ENCODE peak calls at places on chromosomes 3 and 15, in eight cellular contexts. One of them, this sample, is unnamed.

GRCh38 chr15:33204087-33204486 is 9.6 kb upstream of the FMN1 start:
- DNase-seq in neural crest cell: no peak
- DNase-seq in astrocyte of the cerebellum: no peak
- DNase-seq in astrocyte of the spinal cord: no peak
- DNase-seq in dorsolateral prefrontal cortex: no peak
- DNase-seq in lower leg skin: no peak
- DNase-seq in choroid plexus epithelial cell: no peak
- DNase-seq in Panc1: no peak
- DNase-seq in this sample: no peak

GRCh38 chr15:41494922-41495735 is 1.5 kb downstream of the ITPKA start:
- DNase-seq in astrocyte of the spinal cord: no peak
- DNase-seq in dorsolateral prefrontal cortex: no peak
- DNase-seq in astrocyte of the cerebellum: no peak
- DNase-seq in choroid plexus epithelial cell: no peak
- DNase-seq in lower leg skin: no peak
- DNase-seq in neural crest cell: peak
- DNase-seq in Panc1: no peak
- DNase-seq in this sample: no peak

GRCh38 chr3:99108508-99108907 is 207.0 kb upstream of the DCBLD2 start:
- DNase-seq in Panc1: no peak
- DNase-seq in lower leg skin: no peak
- DNase-seq in astrocyte of the spinal cord: peak
- DNase-seq in astrocyte of the cerebellum: peak
- DNase-seq in dorsolateral prefrontal cortex: no peak
- DNase-seq in neural crest cell: no peak
- DNase-seq in choroid plexus epithelial cell: peak
- DNase-seq in this sample: peak

GRCh38 chr3:190222916-190223315 is 99.3 kb downstream of the CLDN1 start:
- DNase-seq in Panc1: no peak
- DNase-seq in choroid plexus epithelial cell: no peak
- DNase-seq in astrocyte of the cerebellum: no peak
- DNase-seq in dorsolateral prefrontal cortex: no peak
- DNase-seq in astrocyte of the spinal cord: no peak
- DNase-seq in neural crest cell: no peak
- DNase-seq in lower leg skin: peak
- DNase-seq in this sample: no peak

GRCh38 chr3:127803619-127804018 is 18.7 kb downstream of the MGLL start:
- DNase-seq in astrocyte of the spinal cord: peak
- DNase-seq in Panc1: peak
- DNase-seq in lower leg skin: peak
- DNase-seq in neural crest cell: no peak
- DNase-seq in astrocyte of the cerebellum: no peak
- DNase-seq in choroid plexus epithelial cell: peak
- DNase-seq in dorsolateral prefrontal cortex: no peak
- DNase-seq in this sample: peak

GRCh38 chr15:84082739-84083138 is 152.8 kb upstream of the GOLGA6L4 start:
- DNase-seq in Panc1: no peak
- DNase-seq in lower leg skin: no peak
- DNase-seq in astrocyte of the cerebellum: peak
- DNase-seq in neural crest cell: no peak
- DNase-seq in choroid plexus epithelial cell: peak
- DNase-seq in astrocyte of the spinal cord: peak
- DNase-seq in dorsolateral prefrontal cortex: no peak
- DNase-seq in this sample: no peak

GRCh38 chr15:57915827-57916531 is 149.5 kb downstream of the ALDH1A2 start:
- DNase-seq in choroid plexus epithelial cell: no peak
- DNase-seq in astrocyte of the spinal cord: no peak
- DNase-seq in neural crest cell: no peak
- DNase-seq in dorsolateral prefrontal cortex: no peak
- DNase-seq in astrocyte of the cerebellum: no peak
- DNase-seq in Panc1: no peak
- DNase-seq in lower leg skin: no peak
- DNase-seq in this sample: no peak

GRCh38 chr15:90300988-90301715 is 35.7 kb downstream of the NGRN start:
- DNase-seq in astrocyte of the cerebellum: no peak
- DNase-seq in astrocyte of the spinal cord: peak
- DNase-seq in Panc1: peak
- DNase-seq in choroid plexus epithelial cell: peak
- DNase-seq in lower leg skin: peak
- DNase-seq in neural crest cell: peak
- DNase-seq in dorsolateral prefrontal cortex: no peak
- DNase-seq in this sample: no peak

GRCh38 chr3:110859993-110860392 is 211.6 kb upstream of the NECTIN3 start:
- DNase-seq in dorsolateral prefrontal cortex: no peak
- DNase-seq in astrocyte of the cerebellum: no peak
- DNase-seq in astrocyte of the spinal cord: no peak
- DNase-seq in choroid plexus epithelial cell: no peak
- DNase-seq in lower leg skin: no peak
- DNase-seq in Panc1: no peak
- DNase-seq in neural crest cell: no peak
- DNase-seq in this sample: no peak

GRCh38 chr15:62878070-62878469 is 164.5 kb upstream of the TPM1 start:
- DNase-seq in lower leg skin: no peak
- DNase-seq in astrocyte of the cerebellum: no peak
- DNase-seq in Panc1: no peak
- DNase-seq in choroid plexus epithelial cell: no peak
- DNase-seq in astrocyte of the spinal cord: no peak
- DNase-seq in neural crest cell: no peak
- DNase-seq in dorsolateral prefrontal cortex: no peak
- DNase-seq in this sample: no peak

GRCh38 chr3:188152660-188153497 is 1.1 kb upstream of the LPP start:
- DNase-seq in astrocyte of the spinal cord: no peak
- DNase-seq in lower leg skin: peak
- DNase-seq in Panc1: no peak
- DNase-seq in neural crest cell: peak
- DNase-seq in dorsolateral prefrontal cortex: no peak
- DNase-seq in astrocyte of the cerebellum: no peak
- DNase-seq in choroid plexus epithelial cell: peak
- DNase-seq in this sample: peak

GRCh38 chr3:45841380-45841700 is 579 bp downstream of the LZTFL1 start:
- DNase-seq in Panc1: no peak
- DNase-seq in astrocyte of the cerebellum: peak
- DNase-seq in lower leg skin: no peak
- DNase-seq in neural crest cell: peak
- DNase-seq in astrocyte of the spinal cord: peak
- DNase-seq in choroid plexus epithelial cell: peak
- DNase-seq in dorsolateral prefrontal cortex: no peak
- DNase-seq in this sample: no peak

GRCh38 chr15:101689901-101690300 is 34.4 kb downstream of the TARS3 start:
- DNase-seq in astrocyte of the cerebellum: no peak
- DNase-seq in Panc1: no peak
- DNase-seq in lower leg skin: no peak
- DNase-seq in neural crest cell: no peak
- DNase-seq in choroid plexus epithelial cell: peak
- DNase-seq in dorsolateral prefrontal cortex: no peak
- DNase-seq in astrocyte of the spinal cord: peak
- DNase-seq in this sample: no peak

GRCh38 chr3:4825572-4826236 is 153.5 kb upstream of the BHLHE40 start:
- DNase-seq in dorsolateral prefrontal cortex: no peak
- DNase-seq in astrocyte of the spinal cord: no peak
- DNase-seq in astrocyte of the cerebellum: no peak
- DNase-seq in neural crest cell: no peak
- DNase-seq in choroid plexus epithelial cell: no peak
- DNase-seq in lower leg skin: no peak
- DNase-seq in Panc1: no peak
- DNase-seq in this sample: no peak

GRCh38 chr3:4888913-4889846 is 90.1 kb upstream of the BHLHE40 start:
- DNase-seq in choroid plexus epithelial cell: peak
- DNase-seq in dorsolateral prefrontal cortex: no peak
- DNase-seq in lower leg skin: no peak
- DNase-seq in neural crest cell: no peak
- DNase-seq in astrocyte of the cerebellum: no peak
- DNase-seq in Panc1: no peak
- DNase-seq in astrocyte of the spinal cord: peak
- DNase-seq in this sample: no peak

GRCh38 chr3:124814620-124815421 is 72.3 kb downstream of the ITGB5 start:
- DNase-seq in Panc1: no peak
- DNase-seq in choroid plexus epithelial cell: peak
- DNase-seq in dorsolateral prefrontal cortex: no peak
- DNase-seq in astrocyte of the spinal cord: no peak
- DNase-seq in neural crest cell: no peak
- DNase-seq in lower leg skin: no peak
- DNase-seq in astrocyte of the cerebellum: no peak
- DNase-seq in this sample: no peak

GRCh38 chr15:93973287-93973686 is 258.1 kb upstream of the MCTP2 start:
- DNase-seq in neural crest cell: no peak
- DNase-seq in choroid plexus epithelial cell: no peak
- DNase-seq in astrocyte of the spinal cord: no peak
- DNase-seq in dorsolateral prefrontal cortex: no peak
- DNase-seq in Panc1: no peak
- DNase-seq in astrocyte of the cerebellum: no peak
- DNase-seq in lower leg skin: peak
- DNase-seq in this sample: no peak

GRCh38 chr3:197692641-197693040 is 44.1 kb downstream of the RUBCN start:
- DNase-seq in neural crest cell: no peak
- DNase-seq in Panc1: no peak
- DNase-seq in astrocyte of the cerebellum: no peak
- DNase-seq in astrocyte of the spinal cord: no peak
- DNase-seq in dorsolateral prefrontal cortex: no peak
- DNase-seq in lower leg skin: no peak
- DNase-seq in choroid plexus epithelial cell: peak
- DNase-seq in this sample: no peak

GRCh38 chr15:40232625-40233070 is 6.2 kb upstream of the PAK6 start:
- DNase-seq in Panc1: no peak
- DNase-seq in lower leg skin: no peak
- DNase-seq in astrocyte of the spinal cord: peak
- DNase-seq in dorsolateral prefrontal cortex: no peak
- DNase-seq in neural crest cell: no peak
- DNase-seq in choroid plexus epithelial cell: no peak
- DNase-seq in astrocyte of the cerebellum: no peak
- DNase-seq in this sample: no peak

GRCh38 chr15:95837605-95838004 is 492.9 kb upstream of the NR2F2 start:
- DNase-seq in astrocyte of the spinal cord: no peak
- DNase-seq in neural crest cell: no peak
- DNase-seq in lower leg skin: no peak
- DNase-seq in dorsolateral prefrontal cortex: no peak
- DNase-seq in Panc1: no peak
- DNase-seq in choroid plexus epithelial cell: no peak
- DNase-seq in astrocyte of the cerebellum: no peak
- DNase-seq in this sample: no peak

GRCh38 chr15:43070893-43071292 is 34.9 kb downstream of the UBR1 start:
- DNase-seq in dorsolateral prefrontal cortex: no peak
- DNase-seq in astrocyte of the spinal cord: no peak
- DNase-seq in choroid plexus epithelial cell: no peak
- DNase-seq in neural crest cell: no peak
- DNase-seq in lower leg skin: no peak
- DNase-seq in astrocyte of the cerebellum: no peak
- DNase-seq in Panc1: no peak
- DNase-seq in this sample: no peak

GRCh38 chr3:194133661-194134230 is 2.2 kb upstream of the HES1 start:
- DNase-seq in neural crest cell: peak
- DNase-seq in dorsolateral prefrontal cortex: no peak
- DNase-seq in lower leg skin: peak
- DNase-seq in astrocyte of the spinal cord: peak
- DNase-seq in astrocyte of the cerebellum: no peak
- DNase-seq in Panc1: no peak
- DNase-seq in choroid plexus epithelial cell: peak
- DNase-seq in this sample: no peak

DNA sequence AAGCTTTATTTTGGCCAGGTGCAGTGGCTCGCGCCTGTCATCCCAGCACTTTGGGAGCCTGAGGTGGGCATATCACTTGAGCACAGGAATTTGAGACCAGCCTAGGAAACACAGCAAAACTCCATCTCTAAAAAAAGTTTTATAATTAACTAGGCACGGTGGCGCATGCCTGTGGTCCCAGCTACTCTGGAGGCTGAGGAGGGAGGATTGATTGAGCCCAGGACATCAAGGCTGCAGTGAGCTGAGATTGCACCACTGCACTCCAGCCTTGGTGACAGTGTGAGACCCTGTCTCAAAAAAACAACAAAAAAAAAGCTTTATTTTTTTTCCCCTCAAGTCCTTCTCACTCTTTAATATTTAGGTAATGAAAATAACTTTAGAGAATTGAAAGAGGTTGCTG is 100.8 kb upstream of the CMC1 start:
- DNase-seq in astrocyte of the cerebellum: no peak
- DNase-seq in neural crest cell: no peak
- DNase-seq in astrocyte of the spinal cord: no peak
- DNase-seq in choroid plexus epithelial cell: no peak
- DNase-seq in Panc1: no peak
- DNase-seq in lower leg skin: no peak
- DNase-seq in dorsolateral prefrontal cortex: no peak
- DNase-seq in this sample: no peak
- TF ChIP-seq CTCF in astrocyte of the cerebellum: no peak
- TF ChIP-seq CTCF in neural crest cell: no peak
- TF ChIP-seq CTCF in astrocyte of the spinal cord: no peak
- TF ChIP-seq CTCF in choroid plexus epithelial cell: no peak
- TF ChIP-seq CTCF in Panc1: no peak
- TF ChIP-seq CTCF in lower leg skin: no peak
- TF ChIP-seq CTCF in dorsolateral prefrontal cortex: no peak
- TF ChIP-seq CTCF in this sample: no peak

GRCh38 chr3:157906627-157907026 is 199.6 kb downstream of the SHOX2 start:
- DNase-seq in lower leg skin: no peak
- DNase-seq in neural crest cell: no peak
- DNase-seq in astrocyte of the cerebellum: no peak
- DNase-seq in Panc1: no peak
- DNase-seq in astrocyte of the spinal cord: no peak
- DNase-seq in choroid plexus epithelial cell: peak
- DNase-seq in dorsolateral prefrontal cortex: no peak
- DNase-seq in this sample: peak
- TF ChIP-seq CTCF in lower leg skin: no peak
- TF ChIP-seq CTCF in neural crest cell: no peak
- TF ChIP-seq CTCF in astrocyte of the cerebellum: no peak
- TF ChIP-seq CTCF in Panc1: peak
- TF ChIP-seq CTCF in astrocyte of the spinal cord: peak
- TF ChIP-seq CTCF in choroid plexus epithelial cell: peak
- TF ChIP-seq CTCF in dorsolateral prefrontal cortex: no peak
- TF ChIP-seq CTCF in this sample: peak

GRCh38 chr3:68997887-68998286 is 15.6 kb downstream of the EOGT start:
- DNase-seq in Panc1: no peak
- DNase-seq in lower leg skin: no peak
- DNase-seq in dorsolateral prefrontal cortex: no peak
- DNase-seq in astrocyte of the cerebellum: no peak
- DNase-seq in neural crest cell: no peak
- DNase-seq in choroid plexus epithelial cell: no peak
- DNase-seq in astrocyte of the spinal cord: no peak
- DNase-seq in this sample: no peak
- TF ChIP-seq CTCF in Panc1: no peak
- TF ChIP-seq CTCF in lower leg skin: no peak
- TF ChIP-seq CTCF in dorsolateral prefrontal cortex: no peak
- TF ChIP-seq CTCF in astrocyte of the cerebellum: no peak
- TF ChIP-seq CTCF in neural crest cell: no peak
- TF ChIP-seq CTCF in choroid plexus epithelial cell: no peak
- TF ChIP-seq CTCF in astrocyte of the spinal cord: no peak
- TF ChIP-seq CTCF in this sample: no peak

GRCh38 chr3:20197775-20198174 is 11.8 kb upstream of the SGO1 start:
- DNase-seq in Panc1: no peak
- DNase-seq in astrocyte of the cerebellum: no peak
- DNase-seq in astrocyte of the spinal cord: no peak
- DNase-seq in neural crest cell: no peak
- DNase-seq in lower leg skin: no peak
- DNase-seq in dorsolateral prefrontal cortex: no peak
- DNase-seq in choroid plexus epithelial cell: no peak
- DNase-seq in this sample: no peak

DNA sequence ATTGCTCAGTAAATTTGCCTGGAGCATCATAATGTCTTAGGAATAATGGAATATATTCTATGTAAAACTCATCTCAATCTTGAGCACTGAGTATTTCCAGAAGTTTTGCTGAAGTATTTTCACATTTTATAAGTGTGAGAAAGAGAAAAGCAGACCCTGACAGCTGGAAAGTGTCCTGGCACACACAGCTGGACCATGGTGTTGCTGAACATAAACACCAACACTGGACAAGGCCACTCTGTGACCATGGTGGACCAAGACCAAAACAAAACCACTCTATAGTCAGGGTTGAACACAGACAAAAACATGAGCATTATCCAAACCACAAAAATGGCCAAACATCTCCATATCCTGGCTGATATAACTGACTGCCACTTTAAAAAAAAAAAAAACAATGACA is 15.1 kb upstream of the SGO1 start:
- DNase-seq in neural crest cell: no peak
- DNase-seq in lower leg skin: no peak
- DNase-seq in choroid plexus epithelial cell: no peak
- DNase-seq in dorsolateral prefrontal cortex: no peak
- DNase-seq in Panc1: no peak
- DNase-seq in astrocyte of the cerebellum: no peak
- DNase-seq in astrocyte of the spinal cord: no peak
- DNase-seq in this sample: no peak
- TF ChIP-seq CTCF in neural crest cell: no peak
- TF ChIP-seq CTCF in lower leg skin: no peak
- TF ChIP-seq CTCF in choroid plexus epithelial cell: no peak
- TF ChIP-seq CTCF in dorsolateral prefrontal cortex: no peak
- TF ChIP-seq CTCF in Panc1: no peak
- TF ChIP-seq CTCF in astrocyte of the cerebellum: no peak
- TF ChIP-seq CTCF in astrocyte of the spinal cord: no peak
- TF ChIP-seq CTCF in this sample: no peak

This sample was measured in AG09319.